ENCODE peak calls at places on chromosomes 5 and 9, in five cellular contexts. A, V, E, B and X are unnamed samples.
A peak's percentile ranks its signal among the peaks of the same experiment; 100 is the strongest.

GRCh38 chr5:73797142-73797530 is 171.1 kb downstream of the ARHGEF28 start:
- DNase-seq in V (no peak), B (no peak), E (no peak), A (no peak), X (no peak)

GRCh38 chr9:71042448-71042847 is 79.0 kb downstream of the TRPM3 start:
- DNase-seq in E (no peak), V (no peak), B (no peak), A (no peak), X (no peak)

GRCh38 chr9:124011460-124012301 is at the start of gene LHX2:
- DNase-seq in B (no peak), E (peak; percentile 71), A (peak; percentile 38), V (peak; percentile 90), X (no peak)

GRCh38 chr9:5425006-5425628 is 12.6 kb downstream of the PLGRKT start:
- DNase-seq in E (no peak), B (peak; percentile 20), A (peak; percentile 17), V (peak; percentile 37), X (no peak)

GRCh38 chr5:64807505-64807904 is 38.8 kb downstream of the CWC27 start:
- DNase-seq in V (no peak), B (no peak), A (no peak), E (no peak), X (no peak)

GRCh38 chr5:53942724-53943123 is 367.6 kb downstream of the ARL15 start:
- DNase-seq in B (no peak), A (peak; percentile 18), E (no peak), V (no peak), X (no peak)

GRCh38 chr9:112764344-112764743 is 13.8 kb downstream of the SNX30 start:
- DNase-seq in B (peak; percentile 37), V (no peak), E (no peak), A (peak; percentile 54), X (no peak)

GRCh38 chr5:126801992-126802294 is 25.0 kb downstream of the LMNB1 start:
- DNase-seq in E (no peak), V (peak; percentile 24), A (no peak), B (peak; percentile 20), X (no peak)

GRCh38 chr5:141637266-141637692 is 482 bp downstream of the RELL2 start:
- DNase-seq in A (peak; percentile 68), V (peak; percentile 86), E (no peak), B (no peak), X (peak; percentile 49)

GRCh38 chr9:127455299-127455992 is 4.1 kb downstream of the LRSAM1 start:
- DNase-seq in A (no peak), V (no peak), E (no peak), B (no peak), X (no peak)

GRCh38 chr9:109753308-109753707 is 26.7 kb upstream of the PALM2AKAP2 start:
- DNase-seq in B (no peak), A (no peak), E (no peak), V (no peak), X (no peak)

GRCh38 chr9:112853882-112854585 is 36.6 kb downstream of the SLC46A2 start:
- DNase-seq in B (no peak), V (no peak), A (no peak), E (no peak), X (no peak)

GRCh38 chr9:125484632-125485282 is 222.3 kb downstream of the MAPKAP1 start:
- DNase-seq in B (no peak), A (no peak), V (no peak), E (no peak), X (no peak)

DNA sequence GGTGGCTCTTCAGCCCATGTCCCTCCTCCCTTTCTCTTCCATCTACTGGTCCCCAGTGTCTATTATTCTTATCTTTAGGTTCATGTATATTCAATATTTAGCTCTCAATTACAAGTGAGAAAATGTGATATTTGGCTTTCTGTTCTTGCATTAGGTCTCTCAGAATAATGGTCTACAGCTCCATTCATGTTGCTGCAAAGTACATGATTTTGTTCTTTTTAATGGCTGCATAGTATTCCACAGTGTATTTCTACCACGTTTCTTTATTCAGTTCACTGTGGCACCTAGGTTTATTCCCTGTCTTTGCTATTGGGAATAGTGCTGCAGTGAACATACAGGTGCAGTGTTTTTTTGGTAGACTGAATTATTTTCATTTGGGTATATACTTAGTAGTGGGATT is 1308.8 kb downstream of the EFNA5 start:
- DNase-seq in B (no peak), V (no peak), E (no peak), A (no peak), X (no peak)
- TF ChIP-seq TAF1 in B (no peak), V (no peak), E (no peak), A (no peak), X (no peak)

DNA sequence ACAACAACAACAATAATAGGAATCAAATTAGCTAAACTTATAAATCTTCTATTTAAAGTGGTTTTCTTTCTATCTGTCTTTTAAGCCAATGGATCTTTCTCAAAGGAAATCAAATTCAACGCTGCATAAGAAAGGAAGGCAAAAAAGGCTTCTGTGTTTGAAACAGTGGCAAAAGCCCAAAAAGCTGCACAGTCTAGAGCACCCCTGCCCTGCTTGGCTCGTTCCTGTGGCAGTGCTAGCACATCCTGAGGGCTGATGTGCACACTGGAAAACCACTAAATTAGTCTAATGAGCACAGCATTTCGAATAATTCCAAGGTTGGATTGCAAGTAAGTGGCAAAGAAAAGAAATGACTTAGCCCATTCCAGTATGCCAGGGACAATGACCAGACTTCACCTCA is 80.7 kb downstream of the AP3B1 start:
- DNase-seq in E (no peak), V (no peak), B (no peak), A (no peak), X (no peak)
- TF ChIP-seq TAF1 in E (no peak), V (no peak), B (no peak), A (no peak), X (no peak)

GRCh38 chr5:83972909-83973308 is 252.3 kb upstream of the HAPLN1 start:
- DNase-seq in A (no peak), V (no peak), B (no peak), E (no peak), X (no peak)

GRCh38 chr5:83974151-83974822 is 253.6 kb upstream of the HAPLN1 start:
- DNase-seq in A (no peak), B (no peak), V (no peak), E (no peak), X (no peak)

GRCh38 chr5:83967417-83967816 is 246.8 kb upstream of the HAPLN1 start:
- DNase-seq in E (no peak), A (no peak), V (no peak), B (no peak), X (no peak)

DNA sequence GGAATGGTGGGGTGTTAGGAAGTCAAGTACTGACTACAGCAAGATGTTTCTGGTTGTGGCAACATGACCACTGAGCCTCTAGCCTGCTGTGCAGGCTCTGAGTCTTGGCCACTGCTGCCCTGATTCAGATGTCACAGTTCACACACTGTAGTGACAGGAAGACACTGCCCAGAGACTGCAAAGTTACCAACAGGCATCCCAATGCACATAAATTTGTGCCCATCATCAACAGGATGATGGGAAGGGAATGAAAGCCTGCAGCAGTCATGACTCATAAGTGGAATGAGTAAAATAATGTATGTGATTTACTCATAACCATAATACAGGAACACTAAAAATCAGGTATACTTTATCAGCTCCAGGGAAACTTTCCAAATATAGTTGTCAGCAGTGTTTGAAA is 251.6 kb upstream of the HAPLN1 start:
- DNase-seq in B (no peak), E (no peak), V (no peak), A (no peak), X (no peak)
- TF ChIP-seq TAF1 in B (no peak), E (no peak), V (no peak), A (no peak), X (no peak)

DNA sequence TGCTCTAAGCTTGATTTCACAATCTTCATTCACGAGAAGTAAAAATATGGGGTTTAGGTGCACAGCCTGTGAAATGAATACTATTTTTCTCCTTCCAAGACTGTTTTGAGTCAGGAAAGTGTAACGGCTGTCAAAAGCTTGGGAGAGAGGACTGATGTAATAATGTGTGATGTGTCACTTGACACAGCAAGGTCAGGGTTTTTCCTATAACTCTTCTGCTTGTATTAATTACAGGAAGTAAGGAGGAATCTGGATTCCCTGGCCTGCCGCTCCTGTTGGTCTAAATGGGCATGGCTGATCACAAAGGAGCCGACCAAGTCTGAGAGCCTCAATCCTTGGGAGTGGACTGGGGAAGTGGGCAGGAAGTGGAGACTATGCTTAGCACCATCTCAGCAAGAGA is 16.7 kb upstream of the SLC28A3 start:
- DNase-seq in V (no peak), B (no peak), E (no peak), A (no peak), X (no peak)
- TF ChIP-seq TAF1 in V (no peak), B (no peak), E (no peak), A (no peak), X (no peak)